ENCODE peak calls at places on chromosomes 3 and 15, in eight cellular contexts. G is A549, J is cardiac muscle cell, R is RWPE1, L is HFF-Myc, M is fibroblast of mammary gland, I is IMR-90, E is upper lobe of right lung. S is an unnamed sample.

GRCh38 chr3:59829527-59829926 is 779.7 kb upstream of the CFAP20DC start:
- DNase-seq in M (no peak), R (no peak), L (no peak), E (no peak), J (no peak), G (no peak), I (no peak), S (no peak)

GRCh38 chr15:42314818-42315217 is 41.6 kb upstream of the TMEM87A start:
- DNase-seq in M (no peak), G (no peak), E (no peak), J (no peak), I (no peak), L (no peak), R (no peak), S (no peak)

GRCh38 chr3:4746241-4746958 is 232.8 kb upstream of the BHLHE40 start:
- DNase-seq in J (peak), R (no peak), L (no peak), G (peak), E (no peak), M (peak), I (peak), S (no peak)

GRCh38 chr3:172098698-172099494 is 59.5 kb downstream of the FNDC3B start:
- DNase-seq in I (no peak), R (no peak), L (no peak), J (no peak), G (no peak), E (no peak), M (no peak), S (no peak)

GRCh38 chr3:56012732-56013131 is 455.5 kb downstream of the ERC2 start:
- DNase-seq in R (no peak), J (no peak), L (no peak), I (no peak), E (no peak), M (no peak), G (no peak), S (no peak)

GRCh38 chr15:69450968-69451695 is 1.5 kb upstream of the RPLP1 start:
- DNase-seq in J (no peak), R (no peak), M (peak), I (no peak), G (no peak), L (no peak), E (no peak), S (no peak)

GRCh38 chr15:51243774-51244173 is 94.6 kb downstream of the CYP19A1 start:
- DNase-seq in G (no peak), L (no peak), R (peak), I (peak), E (no peak), J (no peak), M (peak), S (no peak)

GRCh38 chr15:60118564-60119080 is 114.5 kb downstream of the FOXB1 start:
- DNase-seq in M (no peak), G (no peak), L (no peak), R (no peak), J (no peak), I (no peak), E (no peak), S (no peak)

GRCh38 chr3:147422934-147423599 is 13.9 kb downstream of the ZIC1 start:
- DNase-seq in M (no peak), J (no peak), I (no peak), L (no peak), R (no peak), G (no peak), E (no peak), S (no peak)

GRCh38 chr15:43249699-43250203 is 17.0 kb downstream of the TGM5 start:
- DNase-seq in M (peak), J (peak), R (no peak), G (no peak), E (no peak), I (peak), L (no peak), S (no peak)

GRCh38 chr15:70090436-70091291 is 7.1 kb downstream of the TLE3 start:
- DNase-seq in I (no peak), L (no peak), J (no peak), R (no peak), G (no peak), M (no peak), E (no peak), S (no peak)

GRCh38 chr3:31448882-31449243 is 83.9 kb upstream of the STT3B start:
- DNase-seq in I (no peak), J (no peak), M (no peak), E (no peak), G (no peak), L (no peak), R (no peak), S (no peak)

GRCh38 chr3:132256984-132257383 is 60.2 kb upstream of the ACP3 start:
- DNase-seq in G (peak), L (peak), R (peak), M (peak), J (peak), I (peak), E (no peak), S (no peak)

GRCh38 chr3:159458010-159458409 is 530.6 kb upstream of the IL12A start:
- DNase-seq in M (peak), G (peak), L (peak), J (peak), R (peak), E (no peak), I (peak), S (no peak)

GRCh38 chr15:90644526-90644925 is 72.6 kb upstream of the BLM start:
- DNase-seq in L (no peak), I (no peak), R (no peak), J (no peak), E (no peak), G (no peak), M (no peak), S (no peak)

GRCh38 chr3:178517665-178518366 is 18.4 kb upstream of the KCNMB2 start:
- DNase-seq in J (no peak), R (no peak), L (no peak), M (no peak), E (no peak), I (no peak), G (no peak), S (no peak)

GRCh38 chr15:92463826-92464225 is 70.1 kb downstream of the ST8SIA2 start:
- DNase-seq in G (peak), J (no peak), E (no peak), I (no peak), R (no peak), M (peak), L (no peak), S (no peak)

GRCh38 chr3:72907851-72908620 is 20.2 kb downstream of the GXYLT2 start:
- DNase-seq in J (peak), L (no peak), R (no peak), I (peak), E (no peak), M (peak), G (peak), S (no peak)

GRCh38 chr3:84600703-84601225 is 358.0 kb upstream of the CADM2 start:
- DNase-seq in M (no peak), G (no peak), R (no peak), J (no peak), E (no peak), I (no peak), L (no peak), S (no peak)

GRCh38 chr3:46097691-46098241 is 70.5 kb upstream of the XCR1 start:
- DNase-seq in G (no peak), L (no peak), R (no peak), J (peak), E (no peak), I (peak), M (peak), S (no peak)

GRCh38 chr15:72147416-72147815 is 29.2 kb downstream of the SENP8 start:
- DNase-seq in L (no peak), I (no peak), E (no peak), G (no peak), J (no peak), R (no peak), M (no peak), S (no peak)

GRCh38 chr15:90697180-90697579 is 20.0 kb upstream of the BLM start:
- DNase-seq in E (no peak), I (no peak), R (no peak), L (no peak), M (no peak), G (no peak), J (no peak), S (no peak)

GRCh38 chr3:187063286-187064081 is 75.8 kb downstream of the RPL39L start:
- DNase-seq in E (no peak), J (peak), M (no peak), L (no peak), R (peak), I (peak), G (peak), S (no peak)

GRCh38 chr3:183222631-183223030 is 30.4 kb upstream of the B3GNT5 start:
- DNase-seq in G (no peak), E (no peak), M (no peak), L (no peak), R (no peak), I (no peak), J (no peak), S (no peak)

GRCh38 chr3:23649502-23649901 is 156.3 kb upstream of the UBE2E1 start:
- DNase-seq in I (no peak), L (no peak), J (no peak), R (no peak), G (no peak), E (no peak), M (no peak), S (no peak)

GRCh38 chr3:194736896-194737600 is 51.4 kb downstream of the FAM43A start:
- DNase-seq in I (no peak), J (no peak), E (no peak), M (no peak), L (no peak), G (no peak), R (no peak), S (no peak)

GRCh38 chr3:168155207-168155785 is 59.6 kb upstream of the GOLIM4 start:
- DNase-seq in L (no peak), G (no peak), R (no peak), E (no peak), M (no peak), J (no peak), I (no peak), S (no peak)

GRCh38 chr3:71456155-71456554 is 127.4 kb downstream of the FOXP1 start:
- DNase-seq in R (no peak), J (peak), M (no peak), I (peak), G (no peak), E (no peak), L (no peak), S (no peak)

GRCh38 chr15:68310178-68310810 is 32.7 kb downstream of the FEM1B start:
- DNase-seq in E (no peak), L (no peak), M (no peak), I (no peak), R (no peak), J (no peak), G (no peak), S (no peak)

GRCh38 chr3:78506581-78507195 is 1261.1 kb downstream of the ROBO1 start:
- DNase-seq in L (no peak), J (peak), R (peak), G (no peak), M (no peak), E (no peak), I (no peak), S (no peak)

GRCh38 chr15:66615175-66615495 is 49.3 kb upstream of the LCTL start:
- DNase-seq in E (no peak), R (no peak), G (no peak), L (no peak), J (no peak), M (no peak), I (no peak), S (no peak)

GRCh38 chr3:134877788-134878187 is 82.7 kb downstream of the EPHB1 start:
- DNase-seq in E (no peak), M (no peak), R (no peak), L (no peak), J (no peak), G (no peak), I (no peak), S (no peak)

GRCh38 chr3:27556854-27557253 is 72.7 kb upstream of the SLC4A7 start:
- DNase-seq in E (no peak), L (no peak), I (peak), J (peak), M (peak), R (no peak), G (no peak), S (no peak)

GRCh38 chr3:160280836-160281235 is 55.6 kb downstream of the C3orf80 start:
- DNase-seq in G (no peak), R (no peak), I (no peak), L (no peak), J (no peak), M (no peak), E (no peak), S (no peak)

GRCh38 chr3:127342735-127343134 is 54.9 kb upstream of the PRR20G start:
- DNase-seq in G (no peak), R (no peak), I (no peak), J (no peak), L (no peak), M (no peak), E (no peak), S (no peak)
- TF ChIP-seq CTCF in G (no peak), R (no peak), I (no peak), J (no peak), L (no peak), M (no peak), E (peak), S (no peak)

GRCh38 chr3:149284034-149284433 is 49.4 kb downstream of the TM4SF18 start:
- DNase-seq in G (no peak), R (no peak), E (no peak), I (no peak), L (no peak), M (no peak), J (no peak), S (no peak)

GRCh38 chr3:149282836-149283235 is 50.6 kb downstream of the TM4SF18 start:
- DNase-seq in M (no peak), G (no peak), R (no peak), L (no peak), J (no peak), I (no peak), E (no peak), S (no peak)

GRCh38 chr3:149283401-149283800 is 50.0 kb downstream of the TM4SF18 start:
- DNase-seq in R (no peak), I (no peak), E (no peak), J (no peak), G (no peak), L (no peak), M (no peak), S (no peak)

GRCh38 chr3:149280950-149281349 is 52.5 kb downstream of the TM4SF18 start:
- DNase-seq in I (no peak), G (no peak), E (no peak), M (no peak), R (no peak), J (no peak), L (no peak), S (no peak)

DNA sequence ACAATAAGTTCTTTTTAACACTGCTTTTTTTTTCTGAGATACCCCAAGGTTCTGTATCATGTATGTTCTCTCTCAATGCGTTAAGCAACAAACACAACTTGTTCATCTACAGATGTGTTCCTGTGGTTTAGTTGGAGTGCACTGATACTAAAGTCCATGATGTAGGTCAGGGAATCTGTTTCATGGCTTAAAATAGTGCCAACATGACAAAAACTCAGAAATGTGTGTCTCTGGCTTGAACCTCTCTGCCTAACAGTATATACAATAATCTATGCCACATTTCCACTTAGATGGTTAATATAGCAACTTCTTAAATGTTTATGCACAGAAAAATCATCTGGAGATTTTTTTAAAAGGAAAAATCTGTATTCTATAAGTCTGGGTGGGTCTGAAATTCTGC is 51.1 kb downstream of the TM4SF18 start:
- DNase-seq in G (no peak), J (no peak), I (no peak), L (no peak), E (no peak), M (no peak), R (no peak), S (no peak)
- TF ChIP-seq CTCF in G (no peak), J (no peak), I (no peak), L (no peak), E (no peak), M (no peak), R (no peak), S (no peak)

DNA sequence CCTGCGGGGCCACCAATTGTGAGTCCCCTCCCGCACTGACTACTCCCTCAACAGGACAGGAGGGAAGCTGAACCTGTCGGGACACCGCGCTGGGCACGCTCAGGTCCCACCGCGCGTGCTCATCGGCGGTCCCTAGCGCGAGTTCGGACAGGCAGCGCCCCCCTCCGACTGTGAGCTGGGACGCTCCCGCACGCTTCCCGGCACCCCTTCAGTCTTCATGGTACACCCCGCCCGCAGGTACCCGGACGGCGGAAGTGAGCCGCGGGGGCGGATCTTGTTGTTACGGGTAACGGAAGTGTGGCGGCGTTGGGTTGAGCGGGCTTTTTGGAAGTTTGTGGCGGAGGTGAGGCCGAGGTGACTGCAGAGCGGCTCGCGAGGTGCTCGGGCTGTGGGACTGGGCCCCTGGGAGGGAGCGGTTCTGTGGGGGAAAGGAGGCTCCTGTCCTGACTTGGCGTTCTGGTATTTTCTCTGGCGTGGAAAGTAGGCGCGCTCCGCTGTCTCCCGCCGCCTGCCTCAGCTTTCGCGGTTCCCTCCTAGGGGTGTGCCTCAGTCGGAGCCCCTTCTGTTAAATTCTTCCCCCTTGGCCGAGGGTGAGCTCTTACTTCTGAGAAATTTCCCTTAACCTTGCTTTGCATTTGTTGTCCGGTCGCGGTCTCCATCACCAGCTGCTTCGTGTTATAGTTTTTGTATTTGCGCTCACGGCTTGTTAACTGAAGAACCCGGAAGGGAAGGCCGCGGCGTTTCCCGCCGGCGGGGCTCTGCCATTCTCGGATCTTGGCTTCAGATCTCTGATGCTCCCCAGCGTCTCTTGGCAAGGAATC is at the start of gene FANCI:
- DNase-seq in J (peak), E (peak), I (peak), R (peak), L (peak), G (peak), M (peak), S (peak)
- TF ChIP-seq CTCF in J (peak), E (peak), I (peak), R (peak), L (peak), G (peak), M (no peak), S (peak)

GRCh38 chr3:52051444-52051843 is 4.9 kb downstream of the DUSP7 start:
- DNase-seq in I (no peak), L (no peak), J (no peak), E (no peak), G (no peak), M (no peak), R (no peak), S (no peak)

GRCh38 chr3:52054689-52055511 is 1.5 kb downstream of the DUSP7 start:
- DNase-seq in M (no peak), R (no peak), I (peak), E (no peak), L (no peak), G (no peak), J (no peak), S (no peak)

GRCh38 chr3:52050571-52050970 is 5.8 kb downstream of the DUSP7 start:
- DNase-seq in R (no peak), I (no peak), G (no peak), M (no peak), E (no peak), L (no peak), J (no peak), S (no peak)

GRCh38 chr3:52053307-52054304 is 2.8 kb downstream of the DUSP7 start:
- DNase-seq in L (no peak), R (peak), E (peak), I (peak), J (peak), M (peak), G (no peak), S (no peak)

GRCh38 chr3:52052831-52053306 is 3.5 kb downstream of the DUSP7 start:
- DNase-seq in E (peak), G (peak), R (peak), M (peak), J (peak), I (peak), L (no peak), S (no peak)
- TF ChIP-seq CTCF in E (peak), G (no peak), R (peak), M (peak), J (peak), I (peak), L (peak), S (peak)

GRCh38 chr3:139318431-139318816 is 25.4 kb upstream of the MRPS22 start:
- DNase-seq in E (no peak), M (peak), I (no peak), R (peak), G (no peak), L (no peak), J (peak), S (no peak)

GRCh38 chr3:139320551-139321309 is 23.1 kb upstream of the MRPS22 start:
- DNase-seq in R (no peak), L (no peak), M (no peak), G (no peak), E (no peak), I (no peak), J (no peak), S (no peak)

GRCh38 chr3:139318826-139319225 is 25.0 kb upstream of the MRPS22 start:
- DNase-seq in I (no peak), J (no peak), R (no peak), M (no peak), G (no peak), E (no peak), L (no peak), S (no peak)

GRCh38 chr3:139317660-139318430 is 26.0 kb upstream of the MRPS22 start:
- DNase-seq in I (no peak), E (no peak), L (no peak), J (no peak), G (no peak), M (peak), R (peak), S (no peak)

GRCh38 chr3:139319428-139320402 is 24.1 kb upstream of the MRPS22 start:
- DNase-seq in L (no peak), E (no peak), M (peak), J (peak), G (peak), I (no peak), R (no peak), S (no peak)
- TF ChIP-seq CTCF in L (peak), E (no peak), M (peak), J (peak), G (no peak), I (peak), R (no peak), S (peak)

GRCh38 chr3:3027976-3028567 is 82.1 kb downstream of the IL5RA start:
- DNase-seq in M (no peak), J (no peak), G (no peak), R (no peak), L (no peak), E (no peak), I (no peak), S (no peak)

DNA sequence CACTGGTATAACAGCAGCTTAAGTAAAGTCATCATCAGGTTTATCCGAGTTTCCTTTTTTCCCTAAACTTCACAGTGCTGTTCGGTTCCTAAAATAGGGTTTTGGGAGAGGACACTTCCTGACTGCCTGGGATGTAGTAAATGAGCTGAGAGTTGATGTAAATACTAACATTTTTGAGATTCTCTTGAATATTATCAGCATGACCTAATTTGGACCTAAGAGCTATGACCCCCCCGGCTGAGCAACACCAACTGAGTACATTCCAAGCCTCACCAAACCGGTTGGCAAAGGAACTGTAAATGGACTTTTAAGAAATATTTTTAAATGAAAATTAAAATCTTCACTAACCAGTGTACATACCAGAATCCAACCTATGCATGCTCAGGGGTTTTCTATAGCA is 78.8 kb downstream of the IL5RA start:
- DNase-seq in M (no peak), G (no peak), E (no peak), R (no peak), L (no peak), J (peak), I (peak), S (no peak)
- TF ChIP-seq CTCF in M (no peak), G (no peak), E (no peak), R (no peak), L (no peak), J (no peak), I (no peak), S (no peak)